ENCODE peak calls at places on chromosomes 5 and 9, in nine cellular contexts. H, L, C, V, Z, R, G, J and W are unnamed samples.

GRCh38 chr9:134438204-134438788 is 112.0 kb downstream of the RXRA start:
- DNase-seq in L (no peak), H (no peak), C (no peak), G (peak), J (no peak), R (no peak), V (no peak), Z (no peak), W (no peak)

GRCh38 chr5:133944263-133945230 is 23.9 kb downstream of the C5orf15 start:
- DNase-seq in V (peak), J (no peak), H (no peak), L (peak), G (peak), R (peak), C (no peak), Z (no peak), W (no peak)

GRCh38 chr5:113118765-113119164 is 142.2 kb downstream of the DCP2 start:
- DNase-seq in L (no peak), R (no peak), J (no peak), Z (no peak), G (no peak), H (no peak), V (no peak), C (peak), W (no peak)

GRCh38 chr9:36245906-36246305 is 12.3 kb downstream of the GNE start:
- DNase-seq in H (no peak), R (no peak), Z (no peak), G (no peak), L (no peak), J (no peak), V (no peak), C (no peak), W (no peak)

GRCh38 chr9:106860731-106861584 is 2.0 kb upstream of the ZNF462 start:
- DNase-seq in R (peak), J (no peak), H (peak), L (peak), G (peak), Z (peak), C (peak), V (peak), W (no peak)

GRCh38 chr5:137610598-137610997 is 111.5 kb upstream of the SPOCK1 start:
- DNase-seq in L (no peak), J (no peak), G (no peak), H (no peak), Z (no peak), C (no peak), V (no peak), R (no peak), W (no peak)

GRCh38 chr9:129309041-129309430 is 131.0 kb upstream of the IER5L start:
- DNase-seq in C (no peak), H (no peak), L (peak), J (no peak), Z (no peak), R (no peak), V (no peak), G (no peak), W (no peak)

GRCh38 chr9:125739442-125739841 is 7.7 kb upstream of the PBX3 start:
- DNase-seq in C (no peak), Z (no peak), H (no peak), J (no peak), L (no peak), V (no peak), G (no peak), R (no peak), W (no peak)

GRCh38 chr5:107384256-107384655 is 286.5 kb downstream of the EFNA5 start:
- DNase-seq in H (no peak), L (no peak), V (no peak), Z (no peak), R (no peak), C (no peak), G (no peak), J (no peak), W (no peak)

GRCh38 chr9:137433349-137433915 is 7.7 kb downstream of the ENTPD8 start:
- DNase-seq in H (no peak), V (no peak), L (no peak), J (no peak), C (no peak), Z (no peak), G (no peak), R (no peak), W (no peak)

GRCh38 chr9:93116049-93116961 is 17.7 kb downstream of the NINJ1 start:
- DNase-seq in R (peak), J (no peak), H (no peak), L (peak), G (no peak), C (peak), Z (peak), V (peak), W (no peak)

GRCh38 chr5:57832873-57833272 is 350.3 kb upstream of the ACTBL2 start:
- DNase-seq in L (no peak), G (no peak), C (no peak), V (no peak), J (no peak), R (no peak), Z (no peak), H (no peak), W (no peak)

GRCh38 chr5:120823316-120823715 is 359.2 kb downstream of the PRR16 start:
- DNase-seq in L (no peak), R (no peak), G (no peak), H (no peak), Z (no peak), C (no peak), V (no peak), J (no peak), W (no peak)

GRCh38 chr9:88923653-88924284 is 67.5 kb upstream of the S1PR3 start:
- DNase-seq in C (no peak), V (no peak), G (no peak), Z (no peak), J (no peak), H (no peak), R (no peak), L (peak), W (no peak)

GRCh38 chr9:134509306-134509705 is 132.3 kb upstream of the COL5A1 start:
- DNase-seq in C (no peak), V (no peak), L (no peak), J (no peak), H (no peak), R (no peak), Z (no peak), G (no peak), W (no peak)

GRCh38 chr9:104798209-104798995 is 34.5 kb downstream of the NIPSNAP3B start:
- DNase-seq in Z (no peak), G (no peak), C (no peak), L (no peak), H (no peak), V (no peak), R (no peak), J (no peak), W (no peak)

GRCh38 chr9:19976226-19976625 is 187.4 kb upstream of the SLC24A2 start:
- DNase-seq in V (no peak), R (no peak), Z (no peak), G (no peak), H (no peak), J (no peak), L (no peak), C (no peak), W (no peak)

GRCh38 chr9:124014355-124015026 is 2.9 kb downstream of the LHX2 start:
- DNase-seq in H (no peak), V (no peak), C (no peak), R (no peak), G (no peak), L (no peak), Z (no peak), J (no peak), W (no peak)

GRCh38 chr5:89998505-89998904 is 411.1 kb downstream of the CETN3 start:
- DNase-seq in Z (no peak), V (no peak), G (no peak), J (no peak), H (no peak), L (no peak), R (no peak), C (no peak), W (no peak)

GRCh38 chr5:119368238-119368630 is 12.4 kb downstream of the TNFAIP8 start:
- DNase-seq in J (no peak), C (no peak), Z (no peak), G (no peak), L (no peak), V (no peak), R (no peak), H (no peak), W (no peak)

GRCh38 chr5:151799407-151799806 is 27.7 kb downstream of the G3BP1 start:
- DNase-seq in J (no peak), L (no peak), H (no peak), R (peak), V (no peak), Z (no peak), C (no peak), G (no peak), W (no peak)

GRCh38 chr5:82884821-82885471 is 192.2 kb downstream of the TMEM167A start:
- DNase-seq in R (no peak), J (no peak), H (no peak), V (no peak), G (no peak), L (no peak), Z (no peak), C (no peak), W (no peak)

GRCh38 chr5:179623906-179624741 is 653 bp upstream of the HNRNPH1 start:
- DNase-seq in H (no peak), J (no peak), L (peak), R (peak), V (peak), G (peak), C (peak), Z (peak), W (peak)

GRCh38 chr5:113451797-113452196 is 17.0 kb upstream of the TSSK1B start:
- DNase-seq in V (no peak), J (no peak), L (no peak), R (peak), G (no peak), H (no peak), C (no peak), Z (no peak), W (no peak)

GRCh38 chr9:35277649-35278359 is 116.0 kb downstream of the UNC13B start:
- DNase-seq in Z (no peak), J (no peak), R (peak), L (no peak), G (no peak), C (no peak), V (no peak), H (no peak), W (peak)

GRCh38 chr5:15510092-15510491 is 10.1 kb downstream of the FBXL7 start:
- DNase-seq in L (no peak), C (no peak), V (no peak), G (no peak), J (no peak), R (peak), H (no peak), Z (no peak), W (peak)

DNA sequence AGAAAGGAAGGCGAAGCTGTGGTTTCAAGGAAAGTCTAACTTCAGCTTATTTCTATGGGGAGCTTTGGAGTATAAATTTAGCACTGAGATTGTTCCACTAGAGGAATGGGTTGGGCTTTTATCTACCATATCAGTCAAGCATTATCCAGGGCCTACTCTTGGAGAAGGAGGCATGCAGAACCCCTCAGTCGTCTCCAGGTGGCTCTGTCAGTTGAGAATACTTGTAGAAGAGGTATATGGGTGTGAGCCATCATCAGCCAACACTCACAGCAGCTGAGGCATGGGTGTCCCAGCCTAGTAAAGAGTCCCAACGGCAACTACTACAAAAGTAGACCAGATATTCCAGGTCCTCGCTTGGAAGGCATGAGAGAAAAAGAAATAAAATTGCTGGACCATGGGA is 548.5 kb upstream of the GRAMD2B start:
- DNase-seq in V (peak), J (no peak), Z (no peak), G (peak), L (no peak), R (no peak), C (no peak), H (no peak), W (no peak)
- TF ChIP-seq CTCF in V (no peak), J (peak), Z (no peak), G (no peak), L (no peak), R (no peak), C (no peak), H (no peak), W (no peak)

GRCh38 chr5:20231040-20231439 is 243.0 kb upstream of the CDH18 start:
- DNase-seq in H (no peak), G (no peak), L (no peak), R (peak), Z (no peak), V (no peak), C (no peak), J (no peak), W (no peak)
- TF ChIP-seq CTCF in H (no peak), G (no peak), L (no peak), R (peak), Z (no peak), V (no peak), C (no peak), J (peak), W (no peak)

DNA sequence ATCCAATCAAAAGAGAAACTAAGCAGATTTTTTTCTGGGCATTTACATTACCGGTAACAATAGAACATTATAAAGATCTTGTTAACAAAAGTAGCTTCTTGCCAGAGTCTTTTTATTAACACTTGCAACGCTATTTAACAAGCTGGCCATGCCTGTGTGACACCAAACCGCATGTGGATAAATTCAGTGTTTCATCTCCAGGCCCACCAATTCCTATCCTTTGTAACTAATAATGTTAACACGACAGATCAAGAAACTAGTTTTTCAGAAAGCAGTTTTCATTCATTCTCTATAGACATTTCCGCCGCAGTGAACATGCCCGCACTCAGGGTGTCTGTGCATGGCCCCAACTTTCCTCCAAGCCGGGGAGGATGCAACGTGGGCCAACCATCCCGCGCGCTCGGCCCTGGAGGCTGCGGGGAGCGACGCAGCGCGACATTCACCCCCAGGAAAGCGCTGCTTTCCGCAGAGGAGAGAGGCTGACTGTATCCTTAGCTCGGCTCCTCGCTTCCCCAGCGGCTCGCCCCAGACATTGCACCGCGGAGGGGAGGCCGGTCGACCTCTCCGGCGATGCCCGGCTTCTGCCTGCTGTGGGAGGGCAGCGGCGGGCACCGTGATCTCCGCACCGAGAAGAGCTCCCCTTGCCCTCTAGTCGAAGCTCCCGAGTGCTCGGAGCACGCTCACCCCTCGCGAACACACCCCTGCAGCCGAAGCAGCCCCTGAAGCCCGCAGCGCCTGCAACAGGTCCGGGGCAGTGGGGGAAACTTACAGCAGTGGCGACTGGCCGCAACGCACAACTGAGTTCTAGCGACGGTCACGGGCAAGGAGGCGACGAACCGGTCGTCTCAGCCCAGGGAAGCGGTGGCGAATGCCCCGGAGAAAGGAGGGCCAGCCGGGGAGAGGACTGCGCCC is 734 bp downstream of the ENC1 start:
- DNase-seq in V (peak), C (peak), G (peak), L (peak), H (peak), R (peak), J (no peak), Z (no peak), W (no peak)
- TF ChIP-seq CTCF in V (no peak), C (no peak), G (no peak), L (no peak), H (no peak), R (peak), J (peak), Z (no peak), W (peak)

DNA sequence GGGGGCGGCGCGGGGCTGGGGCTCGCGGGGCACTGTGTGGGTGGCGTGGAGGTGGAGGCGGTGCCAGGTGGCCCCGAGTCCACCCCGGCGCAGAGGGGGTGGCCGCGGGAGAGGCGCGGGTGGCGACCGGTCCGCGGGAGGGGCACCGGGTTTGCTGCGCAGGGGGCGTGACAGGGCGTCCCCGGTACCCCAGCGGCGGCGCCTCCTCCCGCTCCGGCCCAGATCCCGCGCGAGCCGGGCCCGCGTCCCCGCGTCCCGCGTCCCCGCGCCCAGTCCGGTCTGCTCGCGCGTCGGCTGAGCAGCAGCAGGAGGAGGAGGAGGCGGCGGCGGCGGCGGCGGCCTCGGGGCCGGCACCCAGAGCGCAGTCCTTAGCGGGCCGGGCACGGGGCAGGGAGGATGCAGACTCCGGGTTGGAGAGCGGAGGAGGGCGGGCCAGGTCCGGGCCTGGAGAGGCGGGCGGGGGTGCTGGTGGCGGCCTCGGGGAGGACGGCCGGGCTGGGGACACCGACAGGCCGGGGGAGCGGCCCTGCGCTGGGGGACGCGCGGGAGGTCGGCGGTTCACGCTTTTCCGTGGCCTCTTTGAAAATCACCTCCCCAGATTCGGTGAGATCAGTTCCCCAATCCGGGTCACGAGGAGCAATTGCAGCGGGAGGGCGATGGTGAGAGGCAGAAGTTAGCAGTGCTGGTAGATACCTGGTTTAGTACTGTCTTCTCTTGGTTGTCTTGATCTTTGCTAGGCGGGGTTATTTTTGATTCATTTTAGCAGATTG is 1.6 kb downstream of the TRIO start:
- DNase-seq in G (peak), L (peak), C (peak), R (peak), V (peak), Z (peak), H (peak), J (no peak), W (no peak)
- TF ChIP-seq CTCF in G (no peak), L (no peak), C (no peak), R (no peak), V (no peak), Z (no peak), H (no peak), J (no peak), W (no peak)

GRCh38 chr5:155027993-155028629 is 14.6 kb downstream of the KIF4B start:
- DNase-seq in V (peak), G (no peak), L (no peak), C (no peak), J (no peak), Z (no peak), R (peak), H (no peak), W (no peak)
- TF ChIP-seq CTCF in V (peak), G (no peak), L (no peak), C (no peak), J (peak), Z (no peak), R (peak), H (no peak), W (peak)